ENCODE peak calls at places on chromosomes 5 and 9, in ten cellular contexts. One of them, this sample, is unnamed.
A peak's percentile ranks its signal among the peaks of the same experiment; 100 is the strongest.

GRCh38 chr9:6449645-6450044 is 36.6 kb downstream of the UHRF2 start:
- DNase-seq in SK-N-SH: peak; percentile 36
- DNase-seq in suprapubic skin: no peak
- DNase-seq in HepG2: no peak
- DNase-seq in stomach: no peak
- DNase-seq in sigmoid colon: no peak
- DNase-seq in Panc1: no peak
- DNase-seq in upper lobe of left lung: no peak
- DNase-seq in breast epithelium: no peak
- DNase-seq in transverse colon: no peak
- DNase-seq in this sample: no peak

GRCh38 chr9:4465910-4466309 is 24.4 kb upstream of the SLC1A1 start:
- DNase-seq in SK-N-SH: no peak
- DNase-seq in stomach: no peak
- DNase-seq in suprapubic skin: no peak
- DNase-seq in sigmoid colon: no peak
- DNase-seq in transverse colon: no peak
- DNase-seq in upper lobe of left lung: no peak
- DNase-seq in HepG2: no peak
- DNase-seq in Panc1: no peak
- DNase-seq in breast epithelium: no peak
- DNase-seq in this sample: no peak

GRCh38 chr9:110105107-110105506 is 102.9 kb downstream of the C9orf152 start:
- DNase-seq in upper lobe of left lung: no peak
- DNase-seq in suprapubic skin: no peak
- DNase-seq in transverse colon: no peak
- DNase-seq in stomach: no peak
- DNase-seq in Panc1: no peak
- DNase-seq in HepG2: no peak
- DNase-seq in breast epithelium: no peak
- DNase-seq in SK-N-SH: no peak
- DNase-seq in sigmoid colon: no peak
- DNase-seq in this sample: no peak

GRCh38 chr5:161096591-161096990 is 244.6 kb upstream of the ATP10B start:
- DNase-seq in breast epithelium: no peak
- DNase-seq in SK-N-SH: no peak
- DNase-seq in transverse colon: no peak
- DNase-seq in upper lobe of left lung: no peak
- DNase-seq in sigmoid colon: no peak
- DNase-seq in suprapubic skin: no peak
- DNase-seq in Panc1: no peak
- DNase-seq in stomach: no peak
- DNase-seq in HepG2: no peak
- DNase-seq in this sample: no peak

GRCh38 chr9:134671341-134672113 is 29.9 kb downstream of the COL5A1 start:
- DNase-seq in HepG2: no peak
- DNase-seq in upper lobe of left lung: no peak
- DNase-seq in breast epithelium: no peak
- DNase-seq in Panc1: no peak
- DNase-seq in stomach: no peak
- DNase-seq in suprapubic skin: no peak
- DNase-seq in sigmoid colon: peak; percentile 44
- DNase-seq in SK-N-SH: no peak
- DNase-seq in transverse colon: no peak
- DNase-seq in this sample: no peak

GRCh38 chr9:134175291-134175807 is 11.0 kb upstream of the RNU6ATAC start:
- DNase-seq in SK-N-SH: peak; percentile 70
- DNase-seq in breast epithelium: no peak
- DNase-seq in Panc1: no peak
- DNase-seq in HepG2: no peak
- DNase-seq in stomach: no peak
- DNase-seq in transverse colon: peak; percentile 41
- DNase-seq in upper lobe of left lung: peak; percentile 87
- DNase-seq in suprapubic skin: no peak
- DNase-seq in sigmoid colon: no peak
- DNase-seq in this sample: no peak

GRCh38 chr9:91425270-91425669 is 1.6 kb upstream of the NFIL3 start:
- DNase-seq in upper lobe of left lung: no peak
- DNase-seq in suprapubic skin: no peak
- DNase-seq in SK-N-SH: no peak
- DNase-seq in transverse colon: no peak
- DNase-seq in HepG2: no peak
- DNase-seq in sigmoid colon: no peak
- DNase-seq in Panc1: no peak
- DNase-seq in stomach: no peak
- DNase-seq in breast epithelium: no peak
- DNase-seq in this sample: peak; percentile 8

GRCh38 chr5:127176769-127177168 is 103.5 kb upstream of the C5orf63 start:
- DNase-seq in SK-N-SH: no peak
- DNase-seq in suprapubic skin: no peak
- DNase-seq in breast epithelium: no peak
- DNase-seq in stomach: no peak
- DNase-seq in sigmoid colon: no peak
- DNase-seq in transverse colon: no peak
- DNase-seq in Panc1: no peak
- DNase-seq in HepG2: no peak
- DNase-seq in upper lobe of left lung: no peak
- DNase-seq in this sample: no peak

GRCh38 chr9:137417161-137418021 is 5.6 kb downstream of the EXD3 start:
- DNase-seq in upper lobe of left lung: peak; percentile 86
- DNase-seq in SK-N-SH: no peak
- DNase-seq in suprapubic skin: no peak
- DNase-seq in Panc1: no peak
- DNase-seq in breast epithelium: no peak
- DNase-seq in HepG2: no peak
- DNase-seq in transverse colon: no peak
- DNase-seq in stomach: no peak
- DNase-seq in sigmoid colon: no peak
- DNase-seq in this sample: no peak

GRCh38 chr9:133127340-133127981 is 6.4 kb upstream of the RALGDS start:
- DNase-seq in SK-N-SH: no peak
- DNase-seq in transverse colon: peak; percentile 70
- DNase-seq in HepG2: no peak
- DNase-seq in sigmoid colon: peak; percentile 86
- DNase-seq in breast epithelium: peak; percentile 95
- DNase-seq in Panc1: no peak
- DNase-seq in upper lobe of left lung: peak; percentile 90
- DNase-seq in suprapubic skin: no peak
- DNase-seq in stomach: peak; percentile 84
- DNase-seq in this sample: peak; percentile 62

GRCh38 chr5:132498152-132498551 is 7.6 kb upstream of the IRF1 start:
- DNase-seq in SK-N-SH: peak; percentile 11
- DNase-seq in transverse colon: no peak
- DNase-seq in HepG2: no peak
- DNase-seq in breast epithelium: peak; percentile 46
- DNase-seq in sigmoid colon: peak; percentile 83
- DNase-seq in Panc1: no peak
- DNase-seq in upper lobe of left lung: no peak
- DNase-seq in suprapubic skin: no peak
- DNase-seq in stomach: peak; percentile 60
- DNase-seq in this sample: peak; percentile 27

GRCh38 chr5:21807953-21808352 is 1045.2 kb downstream of the CDH12 start:
- DNase-seq in suprapubic skin: no peak
- DNase-seq in transverse colon: no peak
- DNase-seq in stomach: no peak
- DNase-seq in breast epithelium: no peak
- DNase-seq in sigmoid colon: no peak
- DNase-seq in HepG2: no peak
- DNase-seq in upper lobe of left lung: no peak
- DNase-seq in Panc1: no peak
- DNase-seq in SK-N-SH: no peak
- DNase-seq in this sample: no peak

DNA sequence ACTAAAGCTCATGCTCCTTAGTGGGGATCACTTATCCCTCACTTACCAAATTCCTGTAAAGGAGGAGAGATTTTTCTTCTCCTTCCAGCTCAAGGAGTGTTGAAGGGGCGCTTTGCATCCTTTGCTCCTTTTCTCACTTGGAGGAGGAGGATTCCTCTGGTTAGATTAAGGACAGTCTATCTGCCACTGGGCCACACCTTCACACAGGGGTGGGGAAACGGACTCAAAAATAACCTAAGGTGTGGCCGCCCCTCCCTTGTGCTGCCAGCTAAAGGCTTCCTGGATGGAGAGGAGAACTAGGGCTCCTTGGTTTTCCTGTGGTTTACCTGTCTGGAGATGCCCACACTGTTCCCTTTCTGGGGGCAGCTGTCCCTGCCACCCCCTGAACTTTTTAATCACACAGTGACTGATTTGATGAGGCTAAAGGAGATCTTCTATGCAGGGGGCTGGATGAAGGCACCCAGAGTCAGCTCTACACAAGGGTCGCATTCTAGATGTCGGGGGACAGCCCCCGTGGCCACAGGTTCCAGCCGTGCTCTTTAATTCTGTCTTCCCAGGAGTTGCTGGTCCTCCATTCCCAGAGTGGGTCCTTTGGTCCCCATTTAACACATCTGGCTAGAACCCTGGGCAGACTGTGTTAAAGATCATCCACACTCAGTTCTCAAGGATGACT is 14.4 kb downstream of the GLRX start:
- DNase-seq in transverse colon: peak; percentile 74
- DNase-seq in suprapubic skin: no peak
- DNase-seq in SK-N-SH: no peak
- DNase-seq in Panc1: no peak
- DNase-seq in stomach: no peak
- DNase-seq in sigmoid colon: no peak
- DNase-seq in upper lobe of left lung: no peak
- DNase-seq in HepG2: no peak
- DNase-seq in breast epithelium: no peak
- DNase-seq in this sample: no peak
- H3K4me3 ChIP-seq in transverse colon: no peak overlapping the region
- H3K4me3 ChIP-seq in suprapubic skin: no peak overlapping the region
- H3K4me3 ChIP-seq in SK-N-SH: no peak overlapping the region
- H3K4me3 ChIP-seq in Panc1: no peak overlapping the region
- H3K4me3 ChIP-seq in stomach: no peak overlapping the region
- H3K4me3 ChIP-seq in sigmoid colon: no peak overlapping the region
- H3K4me3 ChIP-seq in upper lobe of left lung: no peak overlapping the region
- H3K4me3 ChIP-seq in HepG2: no peak overlapping the region
- H3K4me3 ChIP-seq in breast epithelium: no peak overlapping the region
- H3K4me3 ChIP-seq in this sample: no peak overlapping the region

DNA sequence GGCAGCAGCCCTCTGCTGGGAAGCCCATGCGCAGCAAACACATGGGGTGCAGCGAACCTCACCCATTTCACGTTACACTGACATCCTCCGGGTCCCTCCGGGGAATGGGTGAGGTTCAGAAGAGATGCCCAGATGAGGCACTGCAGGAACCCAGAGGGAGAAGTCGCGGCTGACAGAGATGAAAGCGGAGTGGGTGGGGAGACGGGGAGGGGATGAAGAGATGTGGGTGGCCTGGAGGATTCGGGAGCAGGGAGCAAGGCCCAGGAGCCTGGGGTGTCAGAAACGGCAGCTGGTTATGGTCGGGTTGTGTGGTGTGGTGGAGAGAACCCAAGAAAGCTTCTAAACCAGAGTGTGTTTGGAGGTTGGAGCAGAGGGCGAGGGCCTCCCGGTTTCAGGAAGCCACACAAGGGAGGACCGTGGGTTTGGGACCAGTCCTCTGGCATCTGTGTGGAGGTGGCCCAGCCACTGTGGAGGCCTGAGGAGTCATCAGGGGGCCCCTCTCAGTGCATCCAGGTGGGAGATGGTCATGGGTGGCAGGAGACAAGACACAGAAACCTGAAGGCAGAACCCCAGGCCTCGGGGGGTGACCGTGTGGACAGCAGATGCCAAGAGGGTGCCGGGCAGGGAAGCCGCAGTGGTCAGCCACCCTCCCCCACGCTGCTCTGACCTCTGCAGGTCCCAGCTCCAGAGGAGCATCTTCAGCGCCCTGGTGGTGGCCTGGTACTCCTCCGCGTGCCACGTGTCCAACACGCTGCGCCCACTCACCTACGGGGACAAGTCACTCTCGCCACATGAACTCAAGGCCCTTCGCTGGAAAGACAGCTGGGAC is 8.6 kb downstream of the UCK1 start:
- DNase-seq in HepG2: no peak
- DNase-seq in suprapubic skin: no peak
- DNase-seq in Panc1: no peak
- DNase-seq in SK-N-SH: peak; percentile 44
- DNase-seq in transverse colon: no peak
- DNase-seq in sigmoid colon: peak; percentile 60
- DNase-seq in upper lobe of left lung: no peak
- DNase-seq in breast epithelium: no peak
- DNase-seq in stomach: no peak
- DNase-seq in this sample: no peak
- TF ChIP-seq POLR2AphosphoS5 in HepG2: no peak
- TF ChIP-seq POLR2AphosphoS5 in suprapubic skin: no peak
- TF ChIP-seq POLR2AphosphoS5 in Panc1: no peak
- TF ChIP-seq POLR2AphosphoS5 in SK-N-SH: no peak
- TF ChIP-seq POLR2AphosphoS5 in transverse colon: no peak
- TF ChIP-seq POLR2AphosphoS5 in sigmoid colon: no peak
- TF ChIP-seq POLR2AphosphoS5 in upper lobe of left lung: no peak
- TF ChIP-seq POLR2AphosphoS5 in breast epithelium: no peak
- TF ChIP-seq POLR2AphosphoS5 in stomach: no peak
- TF ChIP-seq POLR2AphosphoS5 in this sample: no peak

DNA sequence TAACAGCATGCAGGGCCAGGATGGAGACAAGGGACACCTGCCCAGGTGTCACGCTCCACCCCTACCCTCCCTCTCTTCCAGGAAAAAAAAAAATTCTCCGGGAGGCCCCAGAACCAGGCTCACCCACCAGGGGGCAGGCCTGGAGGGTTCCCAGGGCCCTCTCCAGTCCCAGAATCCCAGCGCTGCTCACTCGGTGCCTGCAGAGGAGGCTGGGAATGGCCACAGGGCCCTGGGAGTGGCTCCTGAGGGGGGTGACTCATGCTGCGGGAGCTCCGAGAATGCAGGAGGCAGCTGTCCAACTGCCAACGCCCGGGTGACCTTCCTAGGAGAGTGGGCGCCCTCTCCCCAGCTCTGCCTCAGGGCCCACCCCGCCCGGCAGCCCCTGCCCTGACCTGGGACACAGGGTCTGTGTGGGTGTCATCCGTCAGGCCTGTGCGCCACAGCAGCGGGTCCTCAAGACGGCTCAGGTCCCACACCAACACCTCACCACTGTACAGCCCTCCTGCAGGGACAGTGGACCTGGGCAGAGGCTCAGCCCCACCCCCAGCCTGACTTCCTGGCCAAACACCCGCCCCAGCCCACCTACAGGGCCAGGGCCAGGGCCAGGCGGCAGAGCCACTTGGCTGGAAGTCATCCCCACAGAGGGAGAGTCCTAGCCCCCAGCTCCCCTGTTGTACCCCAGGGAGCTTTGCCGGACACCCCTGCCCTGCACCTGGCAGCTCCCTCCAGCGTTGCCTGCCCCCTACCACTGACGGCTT is 21.2 kb downstream of the DYNC2I2 start:
- DNase-seq in HepG2: peak; percentile 92
- DNase-seq in Panc1: peak; percentile 66
- DNase-seq in SK-N-SH: peak; percentile 81
- DNase-seq in upper lobe of left lung: peak; percentile 88
- DNase-seq in sigmoid colon: peak; percentile 92
- DNase-seq in breast epithelium: peak; percentile 89
- DNase-seq in suprapubic skin: peak; percentile 94
- DNase-seq in transverse colon: peak; percentile 91
- DNase-seq in stomach: peak; percentile 93
- DNase-seq in this sample: peak; percentile 83
- H3K4me3 ChIP-seq in HepG2: peak overlapping the region; percentile 73
- H3K4me3 ChIP-seq in Panc1: no peak overlapping the region
- H3K4me3 ChIP-seq in SK-N-SH: no peak overlapping the region
- H3K4me3 ChIP-seq in upper lobe of left lung: peak overlapping the region; percentile 40
- H3K4me3 ChIP-seq in sigmoid colon: no peak overlapping the region
- H3K4me3 ChIP-seq in breast epithelium: peak overlapping the region; percentile 20
- H3K4me3 ChIP-seq in suprapubic skin: peak overlapping the region; percentile 33
- H3K4me3 ChIP-seq in transverse colon: no peak overlapping the region
- H3K4me3 ChIP-seq in stomach: peak overlapping the region; percentile 21
- H3K4me3 ChIP-seq in this sample: no peak overlapping the region

GRCh38 chr5:43007911-43008368 is 32.2 kb downstream of the ANXA2R start:
- DNase-seq in HepG2: peak; percentile 50
- DNase-seq in transverse colon: peak; percentile 80
- DNase-seq in suprapubic skin: no peak
- DNase-seq in SK-N-SH: peak; percentile 57
- DNase-seq in sigmoid colon: peak; percentile 78
- DNase-seq in Panc1: no peak
- DNase-seq in breast epithelium: no peak
- DNase-seq in upper lobe of left lung: peak; percentile 47
- DNase-seq in stomach: peak; percentile 60
- DNase-seq in this sample: peak; percentile 51
- TF ChIP-seq POLR2AphosphoS5 in HepG2: no peak
- TF ChIP-seq POLR2AphosphoS5 in transverse colon: no peak
- TF ChIP-seq POLR2AphosphoS5 in suprapubic skin: no peak
- TF ChIP-seq POLR2AphosphoS5 in SK-N-SH: no peak
- TF ChIP-seq POLR2AphosphoS5 in sigmoid colon: peak; percentile 27
- TF ChIP-seq POLR2AphosphoS5 in Panc1: peak; percentile 44
- TF ChIP-seq POLR2AphosphoS5 in breast epithelium: no peak
- TF ChIP-seq POLR2AphosphoS5 in upper lobe of left lung: no peak
- TF ChIP-seq POLR2AphosphoS5 in stomach: no peak
- TF ChIP-seq POLR2AphosphoS5 in this sample: peak; percentile 16